ENCODE peak calls at places on chromosomes 12 and 14, in ten cellular contexts. I is cardiac muscle cell, U is adrenal gland, A is GM23338, S is ovary, N is brain microvascular endothelial cell, Z is pancreas, J is endothelial cell of umbilical vein, L is stomach, W is heart left ventricle. V is an unnamed sample.

GRCh38 chr14:78967111-78967809 is 797.1 kb downstream of the NRXN3 start:
- DNase-seq in I (no peak), U (no peak), A (no peak), S (no peak), N (peak; percentile 86), Z (no peak), J (peak; percentile 56), L (no peak), W (no peak), V (no peak)

GRCh38 chr12:89179983-89180382 is 172.3 kb downstream of the DUSP6 start:
- DNase-seq in I (no peak), U (no peak), A (no peak), S (no peak), N (peak; percentile 76), Z (no peak), J (peak; percentile 91), L (no peak), W (no peak), V (no peak)

GRCh38 chr14:105343194-105343593 is 28.6 kb downstream of the PACS2 start:
- DNase-seq in I (no peak), U (no peak), A (no peak), S (no peak), N (no peak), Z (no peak), J (no peak), L (no peak), W (no peak), V (no peak)

GRCh38 chr12:49733219-49734017 is 7.9 kb upstream of the TMBIM6 start:
- DNase-seq in I (no peak), U (no peak), A (peak; percentile 63), S (no peak), N (no peak), Z (no peak), J (no peak), L (no peak), W (no peak), V (no peak)

GRCh38 chr14:40760703-40761102 is 846.0 kb upstream of the LRFN5 start:
- DNase-seq in I (no peak), U (no peak), A (no peak), S (no peak), N (no peak), Z (no peak), J (no peak), L (no peak), W (no peak), V (no peak)

GRCh38 chr12:76422878-76423438 is 74.7 kb upstream of the BBS10 start:
- DNase-seq in I (no peak), U (no peak), A (no peak), S (no peak), N (no peak), Z (no peak), J (no peak), L (no peak), W (no peak), V (no peak)

GRCh38 chr14:75969126-75969525 is 12.7 kb downstream of the TGFB3 start:
- DNase-seq in I (no peak), U (no peak), A (no peak), S (no peak), N (no peak), Z (no peak), J (no peak), L (no peak), W (no peak), V (no peak)

GRCh38 chr12:94458882-94459772 is 540 bp downstream of the CEP83 start:
- DNase-seq in I (peak; percentile 55), U (no peak), A (peak; percentile 40), S (no peak), N (peak; percentile 27), Z (no peak), J (no peak), L (no peak), W (no peak), V (no peak)

GRCh38 chr14:49550284-49551184 is 35.6 kb downstream of the RPS29 start:
- DNase-seq in I (peak; percentile 10), U (no peak), A (peak; percentile 59), S (no peak), N (no peak), Z (no peak), J (peak; percentile 31), L (no peak), W (no peak), V (no peak)

DNA sequence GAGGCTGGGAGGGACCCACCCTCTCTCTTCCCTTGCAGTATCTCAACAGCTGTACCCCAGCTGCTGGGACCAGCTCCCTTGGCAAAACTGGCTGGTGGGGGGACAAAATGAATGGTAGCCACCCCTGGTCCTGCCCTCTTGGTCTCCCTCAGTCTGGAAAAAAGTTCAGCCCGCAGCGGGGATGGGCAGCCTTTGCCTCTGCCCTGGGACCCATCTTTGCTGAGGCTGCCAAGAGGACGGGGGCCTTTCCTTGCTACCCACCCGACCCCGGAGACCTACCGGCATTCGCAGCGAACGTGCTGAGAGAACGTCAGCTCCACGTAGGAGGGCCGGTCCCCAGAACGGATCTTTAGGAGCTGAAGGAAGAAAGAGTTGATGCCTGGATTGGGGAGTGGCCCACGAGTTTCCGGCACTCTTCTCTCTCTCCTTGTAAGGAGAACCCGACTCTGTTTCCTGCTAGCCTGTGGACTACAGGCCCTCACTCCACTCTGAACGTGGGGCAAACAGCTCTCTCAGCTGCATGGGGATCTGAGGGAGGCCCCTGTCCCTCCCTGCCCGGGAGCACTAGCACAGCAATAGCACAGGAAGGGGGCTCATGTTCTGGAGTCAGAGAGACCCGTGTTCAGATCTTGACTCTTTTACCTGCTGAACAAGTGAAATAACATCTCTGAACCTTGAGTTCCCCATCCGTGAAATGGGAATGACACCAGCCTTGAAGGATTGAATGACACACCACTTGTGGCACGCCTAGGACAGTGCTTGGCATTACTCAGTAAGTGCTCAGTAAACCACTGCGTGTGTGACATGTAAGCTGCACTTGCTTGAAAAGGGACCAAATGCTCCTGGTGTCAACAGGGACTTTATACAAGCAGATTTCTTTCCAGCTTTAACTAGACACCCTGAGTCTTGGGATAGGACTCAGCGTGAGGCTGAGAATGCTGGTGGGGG is 6.9 kb downstream of the PGF start:
- DNase-seq in I (no peak), U (no peak), A (no peak), S (no peak), N (no peak), Z (no peak), J (no peak), L (no peak), W (no peak), V (no peak)
- H3K36me3 ChIP-seq in I (no peaks in the 10 kb centered on the region), U (no peaks in the 10 kb centered on the region), A (no peaks in the 10 kb centered on the region), S (no peaks in the 10 kb centered on the region), N (no peaks in the 10 kb centered on the region), Z (no peaks in the 10 kb centered on the region), J (peaks cover 53% of the 10 kb centered on the region), L (no peaks in the 10 kb centered on the region), W (peaks cover 30% of the 10 kb centered on the region), V (no peaks in the 10 kb centered on the region)

DNA sequence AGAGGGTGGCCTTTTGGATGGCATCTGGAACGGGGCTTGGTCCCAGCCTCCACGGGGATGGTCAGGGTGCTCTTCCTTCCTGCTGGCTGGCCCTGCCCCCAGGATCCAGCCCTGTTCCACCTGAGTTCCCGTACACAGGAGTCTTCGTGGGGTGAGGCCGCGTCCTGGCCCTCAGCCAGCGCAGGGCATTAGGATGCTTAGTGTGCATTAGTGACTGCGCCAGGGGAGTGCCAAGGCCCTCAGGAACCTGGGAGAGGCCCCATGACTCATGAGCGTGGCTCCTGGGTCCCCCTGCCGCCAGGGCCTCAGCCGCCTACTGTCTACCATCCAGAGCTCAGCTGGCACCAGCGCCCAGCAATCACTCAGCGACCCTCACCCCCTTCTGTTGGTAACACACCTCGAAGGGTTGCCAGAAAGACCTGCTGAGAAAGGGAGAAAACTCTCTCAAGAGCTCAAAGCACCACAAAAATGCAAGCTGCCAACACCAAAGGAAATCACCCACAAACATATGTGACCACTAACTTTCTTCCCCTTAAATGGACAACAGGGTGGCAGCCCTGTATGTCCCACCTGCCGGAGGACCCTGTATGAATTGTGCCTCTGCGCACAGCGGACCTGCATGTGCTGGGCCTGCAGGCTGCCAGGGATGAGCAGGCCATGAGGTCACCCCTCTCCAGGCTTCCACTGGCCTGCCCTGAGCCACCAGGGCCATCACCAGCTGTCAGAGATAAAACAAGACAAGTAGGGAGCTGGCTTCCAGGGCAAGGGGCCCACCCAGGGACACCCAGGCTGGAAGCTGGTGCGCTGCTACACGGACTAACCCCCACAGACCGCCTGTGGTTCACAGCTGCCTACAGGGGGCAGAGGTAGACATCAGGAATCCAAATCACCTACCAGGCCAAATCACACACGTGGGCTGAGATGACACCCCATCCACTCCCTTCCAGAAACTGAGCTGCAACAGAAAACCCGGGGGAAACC is 28.7 kb downstream of the CCDC85C start:
- DNase-seq in I (peak; percentile 47), U (peak; percentile 83), A (no peak), S (peak; percentile 63), N (no peak), Z (peak; percentile 68), J (no peak), L (peak; percentile 90), W (peak; percentile 76), V (no peak)
- TF ChIP-seq CTCF in I (peak; percentile 34), U (no peak), A (peak; percentile 33), S (peak; percentile 18), N (peak; percentile 48), Z (no peak), J (peak; percentile 20), L (no peak), W (peak; percentile 52), V (no peak)

DNA sequence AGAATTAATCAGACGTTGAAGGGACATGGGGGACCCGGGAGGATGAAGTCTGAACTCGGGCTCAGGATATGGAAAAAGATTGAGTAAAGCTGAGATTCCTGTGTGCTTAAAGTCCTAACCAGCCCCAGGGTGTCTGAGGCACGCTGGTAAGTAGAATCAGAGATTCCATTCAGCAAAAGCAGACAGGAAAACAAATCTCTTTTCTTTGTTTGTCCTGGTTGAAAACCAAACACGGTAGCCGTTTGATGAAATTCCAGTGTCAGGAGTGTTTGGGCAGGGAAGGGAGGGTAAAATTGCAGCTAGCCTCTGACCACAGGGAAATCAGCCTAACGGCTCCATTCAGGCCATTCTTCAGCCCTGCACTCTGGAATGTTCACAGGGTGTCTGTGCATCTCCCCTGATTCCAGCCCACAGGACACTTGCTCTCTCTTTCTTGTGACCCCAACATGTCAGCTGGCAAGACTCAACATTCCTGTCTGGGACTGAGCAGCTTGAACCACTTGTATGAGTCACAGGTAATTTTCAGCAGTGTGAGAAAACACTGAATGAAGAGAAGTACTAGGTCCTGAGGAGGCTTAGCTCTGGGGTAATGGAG is 31.0 kb downstream of the NINJ2 start:
- DNase-seq in I (peak; percentile 30), U (no peak), A (peak; percentile 76), S (no peak), N (peak; percentile 92), Z (no peak), J (peak; percentile 91), L (peak; percentile 42), W (peak; percentile 58), V (no peak)
- H3K27ac ChIP-seq in I (peak overlapping the region; percentile 59), U (peak overlapping the region; percentile 11), A (peak overlapping the region; percentile 79), S (no peak overlapping the region), N (peak overlapping the region; percentile 79), Z (no peak overlapping the region), J (peak overlapping the region; percentile 89), L (peak overlapping the region; percentile 58), W (peak overlapping the region; percentile 76), V (peak overlapping the region; percentile 75)

DNA sequence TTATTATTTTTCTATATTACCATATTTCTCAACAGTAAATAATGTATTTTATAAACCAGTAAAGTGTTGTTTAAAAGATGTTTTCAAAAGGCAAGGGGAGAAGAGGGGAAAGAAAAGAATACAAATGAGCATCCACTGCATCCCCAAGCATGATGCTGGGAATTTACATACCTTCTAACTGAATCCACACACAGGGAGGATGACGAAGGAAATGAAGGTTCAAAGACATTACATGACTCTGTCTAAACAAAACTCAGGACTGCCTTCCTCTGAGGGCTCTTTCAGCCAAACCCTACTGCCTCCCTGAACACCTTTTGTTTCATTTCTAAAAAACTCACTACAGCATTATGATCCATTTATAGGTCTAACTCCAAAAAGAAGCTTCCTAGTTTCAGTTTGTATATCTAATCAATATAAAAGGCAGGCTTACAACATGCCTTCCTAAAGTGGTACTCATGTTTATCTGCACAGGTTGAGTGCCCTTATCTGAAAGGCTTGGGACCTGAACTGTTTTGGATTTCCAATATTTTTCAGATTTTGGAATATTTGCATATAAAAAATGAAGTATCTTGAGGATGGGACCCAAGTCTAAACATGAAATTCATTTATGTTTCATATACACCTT is 30.3 kb downstream of the DICER1 start:
- DNase-seq in I (no peak), U (no peak), A (no peak), S (no peak), N (no peak), Z (no peak), J (no peak), L (no peak), W (no peak), V (no peak)
- H3K36me3 ChIP-seq in I (peaks cover 14% of the 10 kb centered on the region), U (peaks cover 23% of the 10 kb centered on the region), A (peaks cover 4% of the 10 kb centered on the region), S (no peaks in the 10 kb centered on the region), N (peaks cover 10% of the 10 kb centered on the region), Z (no peaks in the 10 kb centered on the region), J (peaks cover 2% of the 10 kb centered on the region), L (peaks cover 67% of the 10 kb centered on the region), W (peaks cover 83% of the 10 kb centered on the region), V (no peaks in the 10 kb centered on the region)